ENCODE peak calls at places on chromosome 11, in four cellular contexts. I, A, U and Y are unnamed samples.

GRCh38 chr11:12102588-12103410 is 7.6 kb upstream of the MICAL2 start:
- DNase-seq in I (no peak), A (no peak), U (no peak), Y (no peak)

GRCh38 chr11:19934828-19935259 is 222.2 kb downstream of the NAV2 start:
- DNase-seq in A (no peak), I (no peak), U (no peak), Y (peak; percentile 78)

GRCh38 chr11:27701262-27702105 is 1.2 kb upstream of the BDNF start:
- DNase-seq in A (peak; percentile 54), I (no peak), U (no peak), Y (no peak)

GRCh38 chr11:47995318-47995717 is 15.0 kb downstream of the PTPRJ start:
- DNase-seq in A (no peak), I (no peak), U (no peak), Y (no peak)

GRCh38 chr11:118917488-118918127 is 8.1 kb downstream of the BCL9L start:
- DNase-seq in A (no peak), U (peak; percentile 89), I (no peak), Y (no peak)

GRCh38 chr11:85685131-85685819 is 720 bp downstream of the CCDC89 start:
- DNase-seq in I (no peak), U (no peak), A (no peak), Y (no peak)

GRCh38 chr11:6332066-6332465 is 11.8 kb upstream of the CAVIN3 start:
- DNase-seq in U (no peak), A (no peak), I (no peak), Y (no peak)

GRCh38 chr11:19027829-19028595 is 32.5 kb downstream of the MRGPRX2 start:
- DNase-seq in I (no peak), U (no peak), A (no peak), Y (peak; percentile 44)

GRCh38 chr11:2732261-2732939 is 32.6 kb upstream of the KCNQ1OT1 start:
- DNase-seq in I (no peak), A (peak; percentile 63), U (no peak), Y (no peak)

GRCh38 chr11:1717745-1718144 is 20.8 kb downstream of the KRTAP5-6 start:
- DNase-seq in A (no peak), U (no peak), I (no peak), Y (no peak)

GRCh38 chr11:13327421-13327820 is 49.8 kb downstream of the BMAL1 start:
- DNase-seq in I (no peak), A (no peak), U (no peak), Y (no peak)